ENCODE peak calls at places on chromosomes 5 and 9, in eight cellular contexts. L is activated CD4-positive, CD25-positive, alpha-beta regulatory T cell; Q is GM23248; P is cardiac muscle cell; D is stimulated activated CD4-positive, alpha-beta T cell treated with anti-CD3 and anti-CD28 coated beads, Interleukin-12 subunit alpha, Interleukin-12 subunit beta, amount 100 ng/mL, for 4 hours; X is C1 segment of cervical spinal cord; M is trophoblast cell; N is Right ventricle myocardium superior. O is an unnamed sample.
A peak's percentile ranks its signal among the peaks of the same experiment; 100 is the strongest.

GRCh38 chr5:149161026-149161687 is 19.9 kb downstream of the ABLIM3 start:
- DNase-seq in N (no peak), X (no peak), P (no peak), D (no peak), L (no peak), Q (no peak), M (no peak), O (no peak)

GRCh38 chr5:21688655-21689054 is 1164.5 kb downstream of the CDH12 start:
- DNase-seq in M (peak; percentile 69), X (no peak), P (no peak), L (no peak), N (no peak), Q (peak; percentile 14), D (no peak), O (no peak)

GRCh38 chr9:70479880-70480291 is 65.4 kb upstream of the KLF9 start:
- DNase-seq in M (peak; percentile 38), P (no peak), X (peak; percentile 45), N (peak; percentile 47), D (no peak), Q (peak; percentile 63), L (no peak), O (no peak)

GRCh38 chr5:91283326-91283725 is 99.8 kb downstream of the ARRDC3 start:
- DNase-seq in P (no peak), M (peak; percentile 63), N (no peak), X (no peak), Q (no peak), L (no peak), D (no peak), O (no peak)

GRCh38 chr5:124453221-124454032 is 293.0 kb downstream of the ZNF608 start:
- DNase-seq in Q (peak; percentile 79), D (no peak), X (no peak), N (no peak), L (no peak), M (peak; percentile 8), P (no peak), O (no peak)

GRCh38 chr5:100832252-100833230 is 70.5 kb downstream of the ST8SIA4 start:
- DNase-seq in M (no peak), P (no peak), N (no peak), L (no peak), Q (no peak), X (no peak), D (no peak), O (no peak)

GRCh38 chr5:157431544-157432200 is 28.3 kb upstream of the NIPAL4 start:
- DNase-seq in L (no peak), D (no peak), Q (peak; percentile 80), P (peak; percentile 40), N (no peak), X (no peak), M (peak; percentile 56), O (no peak)

GRCh38 chr5:135887881-135888614 is 7.6 kb downstream of the IL9 start:
- DNase-seq in X (no peak), M (peak; percentile 26), L (no peak), N (no peak), P (peak; percentile 50), Q (peak; percentile 74), D (no peak), O (peak; percentile 18)

GRCh38 chr5:172173771-172174170 is 14.3 kb downstream of the STK10 start:
- DNase-seq in D (peak; percentile 59), M (peak; percentile 77), N (peak; percentile 51), Q (peak; percentile 60), L (no peak), P (no peak), X (no peak), O (no peak)

GRCh38 chr5:157944077-157944633 is 85.2 kb upstream of the CLINT1 start:
- DNase-seq in L (no peak), M (peak; percentile 82), Q (no peak), P (peak; percentile 64), X (no peak), D (no peak), N (no peak), O (no peak)

GRCh38 chr5:145446412-145446811 is 388.7 kb downstream of the PRELID2 start:
- DNase-seq in L (no peak), N (no peak), Q (no peak), M (no peak), X (no peak), D (no peak), P (no peak), O (no peak)

GRCh38 chr9:88586452-88586851 is 51.5 kb downstream of the NXNL2 start:
- DNase-seq in Q (peak; percentile 59), P (no peak), X (no peak), D (no peak), M (peak; percentile 72), N (no peak), L (no peak), O (no peak)

GRCh38 chr5:97547999-97548797 is 365.2 kb upstream of the RIOK2 start:
- DNase-seq in X (no peak), P (no peak), D (no peak), L (no peak), N (no peak), M (no peak), Q (no peak), O (no peak)

GRCh38 chr5:55564716-55565115 is 30.0 kb upstream of the PLPP1 start:
- DNase-seq in Q (no peak), N (no peak), P (no peak), L (no peak), M (no peak), D (no peak), X (no peak), O (no peak)

GRCh38 chr9:134004881-134005280 is 12.8 kb upstream of the VAV2 start:
- DNase-seq in N (no peak), Q (no peak), P (no peak), L (no peak), D (no peak), X (no peak), M (no peak), O (no peak)

GRCh38 chr5:150622157-150622556 is 18.3 kb upstream of the SYNPO start:
- DNase-seq in N (peak; percentile 6), M (no peak), D (no peak), X (no peak), P (no peak), L (no peak), Q (peak; percentile 46), O (no peak)

GRCh38 chr5:129053438-129053837 is 41.1 kb upstream of the ISOC1 start:
- DNase-seq in L (no peak), Q (no peak), P (no peak), N (no peak), D (no peak), X (no peak), M (no peak), O (no peak)

GRCh38 chr5:172648008-172648359 is 6.9 kb downstream of the NEURL1B start:
- DNase-seq in P (no peak), D (no peak), Q (no peak), L (no peak), N (no peak), M (peak; percentile 58), X (no peak), O (no peak)

GRCh38 chr5:115459844-115460243 is 84.7 kb downstream of the FEM1C start:
- DNase-seq in M (no peak), Q (peak; percentile 84), P (no peak), N (no peak), X (no peak), L (no peak), D (no peak), O (no peak)

GRCh38 chr9:135887585-135888050 is 19.7 kb downstream of the CAMSAP1 start:
- DNase-seq in P (peak; percentile 28), M (no peak), L (peak; percentile 43), X (peak; percentile 64), N (peak; percentile 51), Q (no peak), D (peak; percentile 31), O (no peak)

GRCh38 chr9:111222757-111223156 is 107.3 kb downstream of the OR2K2 start:
- DNase-seq in N (no peak), M (no peak), X (no peak), L (no peak), Q (no peak), P (no peak), D (no peak), O (no peak)

GRCh38 chr9:110842169-110842568 is 173.6 kb downstream of the MUSK start:
- DNase-seq in L (no peak), X (no peak), Q (no peak), D (no peak), N (no peak), M (peak; percentile 5), P (no peak), O (no peak)

GRCh38 chr5:158039441-158039840 is 180.5 kb upstream of the CLINT1 start:
- DNase-seq in X (no peak), D (no peak), N (no peak), M (no peak), P (no peak), Q (no peak), L (no peak), O (no peak)

GRCh38 chr5:124606116-124606515 is 140.3 kb downstream of the ZNF608 start:
- DNase-seq in P (no peak), L (no peak), D (no peak), X (no peak), M (no peak), N (no peak), Q (no peak), O (no peak)

O was measured in endothelial cell.